ENCODE peak calls at places on chromosomes 1 and 21, in seven cellular contexts. J, A, D, Z, K, Q and X are unnamed samples.

GRCh38 chr1:33302325-33302724 is 18.6 kb downstream of the A3GALT2 start:
- DNase-seq in J (no peak), A (no peak), D (no peak), Z (no peak), K (no peak), Q (no peak), X (peak)

GRCh38 chr1:49016030-49016991 is 239.6 kb upstream of the BEND5 start:
- DNase-seq in J (no peak), A (no peak), D (no peak), Z (no peak), K (no peak), Q (no peak), X (no peak)

GRCh38 chr1:66140072-66140471 is 347.4 kb downstream of the PDE4B start:
- DNase-seq in J (no peak), A (no peak), D (no peak), Z (no peak), K (no peak), Q (no peak), X (no peak)

GRCh38 chr1:78240755-78241154 is 195.0 kb downstream of the GIPC2 start:
- DNase-seq in J (no peak), A (no peak), D (no peak), Z (no peak), K (no peak), Q (no peak), X (no peak)

GRCh38 chr1:61082336-61083013 is at the start of gene NFIA:
- DNase-seq in J (peak), A (no peak), D (peak), Z (no peak), K (peak), Q (no peak), X (peak)

GRCh38 chr1:68358439-68358838 is 91.3 kb downstream of the RPE65 start:
- DNase-seq in J (no peak), A (no peak), D (no peak), Z (no peak), K (no peak), Q (no peak), X (no peak)

GRCh38 chr1:225460737-225461532 is 33.1 kb upstream of the LBR start:
- DNase-seq in J (no peak), A (peak), D (peak), Z (no peak), K (no peak), Q (no peak), X (peak)

GRCh38 chr1:49765034-49765433 is 258.7 kb downstream of the AGBL4 start:
- DNase-seq in J (no peak), A (no peak), D (no peak), Z (no peak), K (no peak), Q (no peak), X (no peak)

GRCh38 chr1:209455133-209455532 is 128.4 kb upstream of the CAMK1G start:
- DNase-seq in J (no peak), A (no peak), D (no peak), Z (no peak), K (no peak), Q (no peak), X (no peak)

GRCh38 chr1:161498646-161499045 is 6.6 kb upstream of the FCGR2A start:
- DNase-seq in J (no peak), A (no peak), D (no peak), Z (no peak), K (no peak), Q (no peak), X (no peak)

GRCh38 chr21:41899431-41900202 is 20.5 kb upstream of the PRDM15 start:
- DNase-seq in J (no peak), A (no peak), D (no peak), Z (no peak), K (no peak), Q (no peak), X (no peak)

GRCh38 chr21:44902268-44903053 is 18.2 kb downstream of the ITGB2 start:
- DNase-seq in J (no peak), A (no peak), D (peak), Z (no peak), K (no peak), Q (no peak), X (peak)

GRCh38 chr1:21956720-21957552 is 19.8 kb upstream of the HSPG2 start:
- DNase-seq in J (no peak), A (no peak), D (peak), Z (peak), K (peak), Q (no peak), X (no peak)

GRCh38 chr1:228955691-228956090 is 220.4 kb downstream of the RHOU start:
- DNase-seq in J (no peak), A (no peak), D (no peak), Z (no peak), K (no peak), Q (no peak), X (no peak)

GRCh38 chr1:231387770-231388669 is 34.1 kb downstream of the EGLN1 start:
- DNase-seq in J (no peak), A (no peak), D (no peak), Z (no peak), K (no peak), Q (no peak), X (no peak)

GRCh38 chr1:27011058-27011764 is 1.4 kb downstream of the TENT5B start:
- DNase-seq in J (no peak), A (no peak), D (no peak), Z (no peak), K (peak), Q (no peak), X (no peak)

GRCh38 chr1:28577052-28577678 is 14.9 kb upstream of the RAB42 start:
- DNase-seq in J (no peak), A (no peak), D (no peak), Z (no peak), K (no peak), Q (no peak), X (no peak)

GRCh38 chr1:213600879-213601278 is 386.9 kb upstream of the PROX1 start:
- DNase-seq in J (no peak), A (no peak), D (no peak), Z (no peak), K (no peak), Q (no peak), X (no peak)

GRCh38 chr1:184567648-184568047 is 180.8 kb downstream of the C1orf21 start:
- DNase-seq in J (no peak), A (no peak), D (no peak), Z (no peak), K (peak), Q (no peak), X (no peak)

GRCh38 chr21:45169001-45169400 is 94.6 kb downstream of the ADARB1 start:
- DNase-seq in J (no peak), A (peak), D (no peak), Z (no peak), K (no peak), Q (no peak), X (no peak)

GRCh38 chr21:17775431-17776126 is 43.6 kb downstream of the C21orf91 start:
- DNase-seq in J (no peak), A (peak), D (peak), Z (peak), K (no peak), Q (no peak), X (peak)

GRCh38 chr1:40956397-40956796 is 23.1 kb upstream of the CTPS1 start:
- DNase-seq in J (no peak), A (no peak), D (no peak), Z (no peak), K (no peak), Q (no peak), X (no peak)

GRCh38 chr1:51253691-51254090 is 17.6 kb downstream of the RNF11 start:
- DNase-seq in J (no peak), A (no peak), D (no peak), Z (no peak), K (no peak), Q (no peak), X (no peak)

GRCh38 chr1:93844262-93845045 is 34.6 kb downstream of the DNTTIP2 start:
- DNase-seq in J (peak), A (no peak), D (peak), Z (peak), K (peak), Q (peak), X (no peak)